ENCODE peak calls at places on chromosomes 16 and 17, in four cellular contexts. R is GM12891, G is K562, T is HepG2. C is an unnamed sample.
A peak's percentile ranks its signal among the peaks of the same experiment; 100 is the strongest.

GRCh38 chr17:15273141-15273793 is 8.1 kb upstream of the PMP22 start:
- DNase-seq in R (no peak), G (no peak), T (no peak), C (no peak)

GRCh38 chr16:78844682-78845081 is 745.2 kb downstream of the WWOX start:
- DNase-seq in R (no peak), G (no peak), T (no peak), C (no peak)

GRCh38 chr16:54212893-54213292 is 73.7 kb downstream of the IRX3 start:
- DNase-seq in R (no peak), G (no peak), T (no peak), C (no peak)

GRCh38 chr16:11315499-11315898 is 29.8 kb upstream of the RMI2 start:
- DNase-seq in R (no peak), G (no peak), T (no peak), C (no peak)

GRCh38 chr16:50252082-50252611 is 14.2 kb upstream of the ADCY7 start:
- DNase-seq in R (no peak), G (no peak), T (no peak), C (no peak)

GRCh38 chr17:39623356-39623950 is 3.3 kb upstream of the PPP1R1B start:
- DNase-seq in R (peak; percentile 78), G (peak; percentile 84), T (peak; percentile 62), C (peak; percentile 82)

GRCh38 chr17:17710728-17711541 is 29.7 kb downstream of the RAI1 start:
- DNase-seq in R (no peak), G (no peak), T (peak; percentile 94), C (no peak)

GRCh38 chr17:63203652-63204051 is 237.6 kb downstream of the TANC2 start:
- DNase-seq in R (no peak), G (no peak), T (no peak), C (no peak)

GRCh38 chr16:67304006-67304405 is 22.5 kb downstream of the KCTD19 start:
- DNase-seq in R (no peak), G (no peak), T (no peak), C (no peak)

GRCh38 chr17:49180303-49180702 is 30.1 kb downstream of the GNGT2 start:
- DNase-seq in R (peak; percentile 28), G (peak; percentile 78), T (peak; percentile 65), C (peak; percentile 25)

GRCh38 chr17:1471490-1471889 is 15.5 kb upstream of the CRK start:
- DNase-seq in R (no peak), G (no peak), T (no peak), C (no peak)

GRCh38 chr17:45221081-45221996 is at the start of gene FMNL1:
- DNase-seq in R (no peak), G (peak; percentile 65), T (no peak), C (peak; percentile 63)

GRCh38 chr16:56422896-56423441 is 2.4 kb downstream of the AMFR start:
- DNase-seq in R (no peak), G (peak; percentile 38), T (no peak), C (no peak)

GRCh38 chr16:85734311-85735017 is 16.4 kb downstream of the C16orf74 start:
- DNase-seq in R (no peak), G (no peak), T (no peak), C (no peak)

GRCh38 chr16:85735225-85735722 is 15.6 kb downstream of the C16orf74 start:
- DNase-seq in R (peak; percentile 66), G (no peak), T (no peak), C (peak; percentile 68)

GRCh38 chr16:85731179-85731578 is 19.7 kb downstream of the C16orf74 start:
- DNase-seq in R (no peak), G (no peak), T (no peak), C (no peak)

GRCh38 chr16:85733839-85734170 is 17.1 kb downstream of the C16orf74 start:
- DNase-seq in R (no peak), G (peak; percentile 57), T (no peak), C (no peak)

DNA sequence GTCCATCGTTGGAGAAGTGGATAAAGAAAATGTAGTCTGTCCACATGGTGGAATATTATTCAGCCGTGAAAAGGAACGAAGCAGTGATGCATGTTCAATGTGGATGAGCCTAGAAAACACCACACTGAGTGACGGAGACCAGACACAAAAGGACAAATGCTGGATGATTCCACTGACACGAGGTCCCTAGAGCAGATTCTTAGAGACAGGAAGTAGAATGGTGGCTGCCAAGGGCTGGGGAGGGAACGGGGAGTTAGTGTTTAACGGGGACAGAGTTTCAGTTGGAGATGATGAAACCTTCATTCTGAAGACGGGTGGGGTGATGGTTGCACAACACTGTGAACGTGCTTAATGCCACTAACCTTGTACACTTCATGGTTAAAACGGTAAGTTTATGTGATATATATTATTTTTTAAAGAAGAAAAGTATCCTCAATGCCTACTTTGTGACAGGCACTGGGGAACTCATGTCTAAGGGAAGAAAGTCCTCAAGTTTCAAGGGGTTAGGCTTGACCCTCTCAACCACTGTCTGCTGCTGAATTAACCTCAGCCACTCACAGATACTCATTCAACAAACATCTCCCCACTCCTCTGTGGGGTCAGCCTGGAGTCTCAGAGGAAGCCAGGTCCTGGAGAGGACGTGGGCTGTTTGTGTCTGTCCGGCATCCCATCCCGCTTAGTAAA is 17.6 kb downstream of the C16orf74 start:
- DNase-seq in R (no peak), G (no peak), T (no peak), C (no peak)
- TF ChIP-seq POLR2AphosphoS5 in R (no peak), G (no peak), T (no peak), C (no peak)

GRCh38 chr17:21677911-21678310 is 14.4 kb upstream of the KCNJ18 start:
- DNase-seq in R (no peak), G (peak; percentile 23), T (no peak), C (no peak)
- TF ChIP-seq POLR2A in R (no peak), G (no peak), T (no peak), C (no peak)

DNA sequence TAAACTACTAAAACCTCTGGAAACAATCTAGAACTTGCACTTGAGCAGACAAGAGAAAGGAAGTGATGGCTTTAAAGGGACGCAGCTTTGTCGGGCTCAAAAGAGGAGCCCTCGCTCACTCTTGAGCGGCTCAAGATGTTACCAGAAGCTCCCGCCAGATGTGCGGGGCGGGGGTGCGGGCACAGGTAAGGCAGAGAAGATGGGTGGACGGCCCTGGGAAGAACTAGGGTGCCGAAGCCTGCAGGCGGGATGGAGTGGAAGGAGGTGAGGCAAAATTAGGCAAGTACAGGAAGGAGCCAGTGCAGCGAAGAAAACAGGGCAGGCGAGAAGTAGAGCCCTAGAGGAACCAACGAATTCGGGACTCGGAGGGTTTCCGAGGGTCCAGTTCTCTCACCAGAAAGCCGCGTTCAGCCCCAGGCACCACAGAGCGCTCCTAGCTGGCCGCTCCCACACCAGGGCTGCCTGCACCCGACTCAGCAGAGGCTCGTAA is 437 bp downstream of the RETREG3 start:
- DNase-seq in R (no peak), G (peak; percentile 34), T (no peak), C (no peak)
- TF ChIP-seq TAF1 in R (no peak), G (no peak), T (no peak), C (no peak)

GRCh38 chr16:3950343-3951193 is 70.1 kb upstream of the CREBBP start:
- DNase-seq in R (no peak), G (peak; percentile 32), T (no peak), C (no peak)

GRCh38 chr16:3953728-3954410 is 73.4 kb upstream of the CREBBP start:
- DNase-seq in R (no peak), G (no peak), T (no peak), C (no peak)

GRCh38 chr16:3951861-3952332 is 71.4 kb upstream of the CREBBP start:
- DNase-seq in R (no peak), G (no peak), T (no peak), C (no peak)

GRCh38 chr16:3954411-3954921 is 74.0 kb upstream of the CREBBP start:
- DNase-seq in R (no peak), G (no peak), T (peak; percentile 17), C (no peak)

DNA sequence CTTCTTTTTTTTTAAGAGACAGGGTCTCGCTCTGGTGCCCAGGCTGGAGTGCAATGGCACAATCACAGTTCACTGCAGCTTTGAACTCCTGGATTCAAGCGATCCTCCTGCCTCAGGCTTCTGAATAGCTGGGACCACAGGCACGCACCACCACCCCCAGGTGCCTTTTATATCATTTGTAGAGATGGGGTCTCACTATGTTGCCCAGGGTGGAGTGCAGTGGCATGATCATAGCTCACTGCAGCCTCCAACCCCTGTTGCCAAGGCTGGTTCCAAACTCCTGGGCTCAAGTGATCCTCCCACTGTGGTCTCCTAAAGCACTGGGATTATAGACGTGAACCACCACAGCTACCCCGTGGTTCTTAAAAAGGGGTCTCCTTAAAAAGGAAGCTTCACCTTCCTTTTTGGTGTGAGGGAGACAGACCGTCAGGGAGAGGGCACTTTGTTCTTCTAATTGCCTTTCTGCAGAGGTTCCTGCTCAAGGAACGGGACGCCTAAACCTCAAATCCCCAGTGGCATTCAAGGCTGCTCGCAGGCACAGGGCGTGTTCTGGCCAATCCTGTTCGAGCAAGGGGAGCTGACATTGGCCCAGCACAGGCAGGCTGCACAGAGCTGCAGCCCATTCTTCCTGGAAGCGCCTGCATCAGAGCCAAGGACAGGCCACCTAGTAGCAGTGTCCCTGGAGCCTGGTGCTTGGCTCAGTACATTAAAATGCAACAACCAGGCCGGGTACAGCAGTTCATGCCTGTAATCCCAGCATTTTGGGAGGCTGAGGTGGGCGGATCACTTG is 72.0 kb upstream of the CREBBP start:
- DNase-seq in R (no peak), G (no peak), T (no peak), C (no peak)
- TF ChIP-seq POLR2AphosphoS5 in R (no peak), G (no peak), T (no peak), C (no peak)

DNA sequence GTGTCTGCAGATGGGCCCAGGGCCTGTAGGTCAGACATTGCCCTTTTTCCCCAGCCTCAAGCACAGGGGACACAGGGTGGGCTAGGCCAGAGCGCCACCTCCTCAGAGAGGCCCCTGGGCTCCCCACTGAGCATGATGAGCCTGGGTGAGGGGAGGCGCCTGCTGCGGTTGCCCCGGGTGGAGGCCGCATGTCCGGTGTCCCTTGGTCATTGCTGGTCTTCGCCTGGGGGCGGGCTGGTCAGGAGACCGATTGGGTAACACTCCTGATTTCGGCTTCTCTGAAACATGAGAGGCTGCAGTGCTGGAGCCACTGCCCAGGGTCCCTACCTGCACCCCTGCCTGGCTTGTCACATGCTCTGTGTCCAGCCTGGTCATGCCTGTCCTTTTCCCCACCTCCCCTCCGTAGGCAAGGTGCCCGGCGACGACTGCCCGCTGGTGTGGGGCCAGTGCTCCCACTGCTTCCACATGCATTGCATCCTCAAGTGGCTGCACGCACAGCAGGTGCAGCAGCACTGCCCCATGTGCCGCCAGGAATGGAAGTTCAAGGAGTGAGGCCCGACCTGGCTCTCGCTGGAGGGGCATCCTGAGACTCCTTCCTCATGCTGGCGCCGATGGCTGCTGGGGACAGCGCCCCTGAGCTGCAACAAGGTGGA is 2.4 kb upstream of the NPB start:
- DNase-seq in R (no peak), G (no peak), T (no peak), C (no peak)
- TF ChIP-seq POLR2A in R (no peak), G (peak; percentile 33), T (peak; percentile 18), C (no peak)

DNA sequence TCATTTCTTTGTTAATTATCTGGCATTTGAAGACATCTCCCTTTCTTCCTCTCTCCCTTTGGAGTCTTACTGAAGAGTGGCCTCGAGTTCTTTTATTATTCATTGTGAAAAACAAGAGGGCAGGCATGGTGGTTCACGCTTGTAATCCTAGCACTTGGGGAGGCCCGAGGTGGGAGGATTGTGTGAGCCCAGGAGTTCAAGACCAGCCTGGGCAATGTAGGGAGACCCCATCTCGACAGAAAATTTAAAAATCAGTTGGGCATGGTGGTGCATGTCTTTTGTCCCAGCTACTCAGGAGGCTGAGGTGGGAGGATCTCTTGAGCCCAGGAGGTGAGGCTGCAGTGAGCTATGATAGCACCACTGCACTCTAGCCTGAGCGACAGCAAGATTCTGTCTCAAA is 20.1 kb downstream of the BPTF start:
- DNase-seq in R (no peak), G (no peak), T (no peak), C (no peak)
- TF ChIP-seq TAF1 in R (no peak), G (no peak), T (no peak), C (no peak)

C was measured in GM12892.